ENCODE peak calls at places on chromosomes 2 and 18, in seven cellular contexts. U, M, I, W, S, Q and O are unnamed samples.

GRCh38 chr2:223649941-223650530 is 47.9 kb upstream of the SCG2 start:
- DNase-seq in M (no peak), I (no peak), W (no peak), U (no peak), Q (no peak), S (no peak), O (no peak)

GRCh38 chr2:62340981-62341624 is 145.2 kb downstream of the B3GNT2 start:
- DNase-seq in I (peak; percentile 47), M (no peak), U (peak; percentile 70), S (peak; percentile 31), Q (no peak), W (no peak), O (no peak)

GRCh38 chr2:33340265-33340664 is 136.2 kb upstream of the RASGRP3 start:
- DNase-seq in Q (no peak), M (peak; percentile 73), W (no peak), U (peak; percentile 83), S (peak; percentile 60), I (no peak), O (peak; percentile 96)

GRCh38 chr2:232537079-232537478 is 2.4 kb upstream of the CHRNG start:
- DNase-seq in S (no peak), U (no peak), M (peak; percentile 33), Q (no peak), I (peak; percentile 46), W (no peak), O (no peak)

GRCh38 chr18:72871091-72871490 is 3.3 kb upstream of the NETO1 start:
- DNase-seq in M (no peak), U (no peak), W (no peak), S (no peak), Q (peak; percentile 6), I (no peak), O (no peak)

GRCh38 chr2:239118675-239119211 is 270.9 kb downstream of the TWIST2 start:
- DNase-seq in W (no peak), I (no peak), U (no peak), M (no peak), Q (no peak), S (no peak), O (no peak)

GRCh38 chr2:20593072-20594034 is 57.5 kb downstream of the HS1BP3 start:
- DNase-seq in I (peak; percentile 87), U (peak; percentile 56), S (peak; percentile 75), M (peak; percentile 82), Q (peak; percentile 93), W (no peak), O (no peak)

GRCh38 chr2:9268310-9269081 is 61.9 kb downstream of the ASAP2 start:
- DNase-seq in Q (no peak), W (no peak), I (no peak), U (no peak), S (no peak), M (no peak), O (no peak)

GRCh38 chr18:34659579-34660517 is 50.2 kb upstream of the DTNA start:
- DNase-seq in W (peak; percentile 30), Q (peak; percentile 97), S (peak; percentile 93), U (peak; percentile 88), M (peak; percentile 73), I (no peak), O (no peak)

GRCh38 chr2:216477283-216478035 is 21.2 kb upstream of the RPL37A start:
- DNase-seq in M (no peak), W (no peak), S (no peak), Q (peak; percentile 16), U (no peak), I (no peak), O (no peak)

GRCh38 chr18:29647700-29648099 is 1394.8 kb downstream of the DSC3 start:
- DNase-seq in I (no peak), W (no peak), M (no peak), U (no peak), Q (no peak), S (no peak), O (no peak)

GRCh38 chr2:28327963-28328922 is 64.4 kb upstream of the FOSL2 start:
- DNase-seq in W (no peak), I (no peak), M (no peak), S (no peak), Q (peak; percentile 68), U (no peak), O (no peak)

GRCh38 chr2:130853391-130853790 is 16.7 kb downstream of the ARHGEF4 start:
- DNase-seq in I (no peak), M (peak; percentile 65), Q (no peak), S (no peak), U (no peak), W (no peak), O (no peak)

GRCh38 chr18:47731276-47731675 is 199.2 kb downstream of the SMAD2 start:
- DNase-seq in U (no peak), I (no peak), W (no peak), Q (no peak), M (peak; percentile 50), S (no peak), O (no peak)

GRCh38 chr2:136242687-136243277 is 124.8 kb upstream of the CXCR4 start:
- DNase-seq in M (peak; percentile 84), S (peak; percentile 30), U (no peak), Q (no peak), W (peak; percentile 62), I (no peak), O (no peak)

GRCh38 chr2:66872926-66873714 is 438.2 kb downstream of the MEIS1 start:
- DNase-seq in I (no peak), W (no peak), U (no peak), M (no peak), S (no peak), Q (no peak), O (no peak)

GRCh38 chr2:96868555-96869280 is 1.2 kb downstream of the SEMA4C start:
- DNase-seq in M (peak; percentile 92), Q (peak; percentile 91), W (peak; percentile 65), U (peak; percentile 95), I (peak; percentile 88), S (peak; percentile 86), O (no peak)

GRCh38 chr2:74528600-74529356 is 728 bp downstream of the AUP1 start:
- DNase-seq in W (peak; percentile 40), U (no peak), S (no peak), I (no peak), Q (no peak), M (no peak), O (no peak)

GRCh38 chr2:74532222-74532621 is 2.5 kb downstream of the HTRA2 start:
- DNase-seq in M (no peak), Q (peak; percentile 66), I (no peak), S (no peak), U (no peak), W (no peak), O (no peak)

GRCh38 chr2:74529357-74530238 is at the start of the genes AUP1 and HTRA2:
- DNase-seq in S (peak; percentile 99), I (peak; percentile 98), M (peak; percentile 100), U (peak; percentile 99), Q (peak; percentile 99), W (peak; percentile 98), O (peak; percentile 99)

GRCh38 chr2:74531666-74532065 is 1.9 kb downstream of the HTRA2 start:
- DNase-seq in M (peak; percentile 63), W (no peak), S (no peak), I (no peak), U (no peak), Q (no peak), O (no peak)

GRCh38 chr2:74530239-74531161 is 767 bp downstream of the HTRA2 start:
- DNase-seq in Q (peak; percentile 52), W (peak; percentile 54), S (peak; percentile 37), I (peak; percentile 95), M (peak; percentile 93), U (peak; percentile 61), O (no peak)
- TF ChIP-seq POLR2A in Q (no peak), W (no peak), S (no peak), I (peak; percentile 79), M (peak; percentile 5), U (no peak), O (no peak)

GRCh38 chr2:212517693-212518092 is 20.9 kb downstream of the ERBB4 start:
- DNase-seq in S (no peak), W (no peak), U (no peak), Q (no peak), M (no peak), I (no peak), O (no peak)
- TF ChIP-seq CTCF in S (no peak), W (no peak), U (no peak), Q (no peak), M (no peak), I (no peak), O (no peak)

GRCh38 chr2:196176142-196176738 is 4.9 kb upstream of the STK17B start:
- DNase-seq in I (no peak), M (peak; percentile 93), W (peak; percentile 86), U (no peak), S (peak; percentile 27), Q (no peak), O (no peak)
- TF ChIP-seq POLR2A in I (no peak), M (peak; percentile 72), W (no peak), U (no peak), S (no peak), Q (no peak), O (no peak)

DNA sequence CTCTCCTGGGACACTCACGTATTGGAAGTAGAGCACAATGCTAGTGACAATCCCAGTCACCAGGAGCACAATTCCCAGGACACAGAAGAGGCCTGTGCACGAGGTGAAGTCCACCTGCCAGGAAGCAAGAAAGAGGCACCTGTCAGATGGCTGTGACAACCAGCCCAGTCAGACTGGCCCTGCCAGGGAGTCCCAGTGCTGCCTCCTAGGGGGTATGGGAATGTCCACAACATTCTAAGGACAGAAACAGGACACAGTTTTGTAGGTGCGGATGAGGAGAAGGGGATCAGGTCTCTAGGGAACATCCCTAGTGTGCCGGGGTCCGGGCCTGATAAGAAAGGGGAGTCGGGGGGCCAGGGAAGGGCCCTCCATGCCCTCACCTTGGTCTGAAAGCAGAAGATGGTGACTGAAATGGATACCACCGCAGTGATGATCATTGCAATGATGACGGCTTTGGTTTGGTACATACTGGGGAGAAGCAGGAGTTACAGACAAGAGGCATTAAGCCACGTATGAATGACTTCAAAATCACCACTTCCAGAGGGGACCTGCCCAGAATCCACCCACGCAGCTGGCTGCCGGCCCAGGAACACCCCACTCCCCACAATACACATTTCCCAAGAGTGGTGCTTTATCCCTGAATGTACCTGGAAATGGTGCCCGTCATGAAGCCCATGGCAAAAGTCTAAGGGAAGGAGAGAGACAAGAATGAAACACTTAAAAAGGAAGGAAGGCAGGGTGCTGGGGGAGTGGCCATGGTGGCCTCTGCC is 6.9 kb downstream of the PNKD start:
- DNase-seq in M (peak; percentile 49), U (peak; percentile 11), I (no peak), S (no peak), Q (no peak), W (no peak), O (no peak)
- TF ChIP-seq CTCF in M (no peak), U (no peak), I (peak; percentile 12), S (no peak), Q (no peak), W (no peak), O (no peak)

GRCh38 chr2:165349181-165349580 is 110.0 kb downstream of the SCN2A start:
- DNase-seq in Q (no peak), W (no peak), I (no peak), S (no peak), U (no peak), M (no peak), O (no peak)

DNA sequence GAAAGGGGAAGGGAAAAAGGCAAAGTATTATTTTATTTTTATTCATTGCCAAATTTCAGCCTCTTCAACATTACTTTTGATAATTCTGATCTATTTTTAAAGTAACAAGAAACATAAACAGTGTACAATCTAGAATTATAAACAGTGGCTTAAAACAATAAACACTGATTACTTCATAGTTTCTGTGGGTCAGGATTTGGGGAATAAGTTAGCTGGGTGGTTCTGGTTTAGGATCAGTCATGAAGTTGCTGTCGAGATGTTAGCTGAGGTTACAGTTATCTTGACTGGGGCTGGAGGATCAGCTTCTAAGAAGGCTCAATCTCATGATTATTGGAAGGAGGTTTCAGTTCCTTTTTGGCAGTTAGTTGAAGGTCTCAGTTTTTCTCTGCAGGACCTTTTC is 109.2 kb downstream of the SCN2A start:
- DNase-seq in U (no peak), W (no peak), M (no peak), S (no peak), Q (peak; percentile 3), I (no peak), O (no peak)
- TF ChIP-seq POLR2A in U (no peak), W (no peak), M (no peak), S (no peak), Q (no peak), I (no peak), O (no peak)